ENCODE peak calls at places on chromosome 7, in nine cellular contexts. One of them, this sample, is unnamed.

GRCh38 chr7:25087855-25088254 is 37.2 kb downstream of the CYCS start:
- DNase-seq in tibial artery: no peak
- DNase-seq in PC-3: no peak
- DNase-seq in tibial nerve: no peak
- DNase-seq in ovary: no peak
- DNase-seq in neuronal stem cell: no peak
- DNase-seq in CD4-positive, CD25-positive, alpha-beta regulatory T cell: no peak
- DNase-seq in esophagus squamous epithelium: no peak
- DNase-seq in pancreas: no peak
- DNase-seq in this sample: no peak

GRCh38 chr7:129218514-129219036 is 6.3 kb upstream of the AHCYL2 start:
- DNase-seq in tibial nerve: peak; percentile 95
- DNase-seq in esophagus squamous epithelium: no peak
- DNase-seq in neuronal stem cell: peak; percentile 88
- DNase-seq in pancreas: peak; percentile 70
- DNase-seq in PC-3: peak; percentile 86
- DNase-seq in ovary: peak; percentile 82
- DNase-seq in tibial artery: peak; percentile 87
- DNase-seq in CD4-positive, CD25-positive, alpha-beta regulatory T cell: peak; percentile 70
- DNase-seq in this sample: peak; percentile 38

GRCh38 chr7:95596183-95597135 is at the start of gene PDK4:
- DNase-seq in ovary: peak; percentile 88
- DNase-seq in esophagus squamous epithelium: peak; percentile 20
- DNase-seq in tibial nerve: peak; percentile 99
- DNase-seq in pancreas: peak; percentile 97
- DNase-seq in CD4-positive, CD25-positive, alpha-beta regulatory T cell: no peak
- DNase-seq in tibial artery: peak; percentile 98
- DNase-seq in neuronal stem cell: peak; percentile 27
- DNase-seq in PC-3: peak; percentile 73
- DNase-seq in this sample: peak; percentile 80

GRCh38 chr7:14836006-14836405 is 66.5 kb downstream of the DGKB start:
- DNase-seq in neuronal stem cell: no peak
- DNase-seq in CD4-positive, CD25-positive, alpha-beta regulatory T cell: no peak
- DNase-seq in tibial artery: no peak
- DNase-seq in pancreas: no peak
- DNase-seq in PC-3: no peak
- DNase-seq in esophagus squamous epithelium: no peak
- DNase-seq in ovary: no peak
- DNase-seq in tibial nerve: no peak
- DNase-seq in this sample: no peak

GRCh38 chr7:154928136-154929005 is 74.6 kb downstream of the PAXIP1 start:
- DNase-seq in neuronal stem cell: peak; percentile 45
- DNase-seq in esophagus squamous epithelium: no peak
- DNase-seq in pancreas: peak; percentile 25
- DNase-seq in ovary: peak; percentile 53
- DNase-seq in tibial nerve: peak; percentile 25
- DNase-seq in tibial artery: no peak
- DNase-seq in CD4-positive, CD25-positive, alpha-beta regulatory T cell: peak; percentile 44
- DNase-seq in PC-3: peak; percentile 98
- DNase-seq in this sample: no peak

GRCh38 chr7:25289522-25289921 is 61.2 kb upstream of the NPVF start:
- DNase-seq in PC-3: no peak
- DNase-seq in ovary: no peak
- DNase-seq in CD4-positive, CD25-positive, alpha-beta regulatory T cell: no peak
- DNase-seq in esophagus squamous epithelium: no peak
- DNase-seq in neuronal stem cell: no peak
- DNase-seq in tibial nerve: no peak
- DNase-seq in pancreas: no peak
- DNase-seq in tibial artery: no peak
- DNase-seq in this sample: no peak

GRCh38 chr7:11698273-11698930 is 133.6 kb downstream of the THSD7A start:
- DNase-seq in esophagus squamous epithelium: no peak
- DNase-seq in tibial nerve: no peak
- DNase-seq in tibial artery: no peak
- DNase-seq in neuronal stem cell: no peak
- DNase-seq in ovary: no peak
- DNase-seq in CD4-positive, CD25-positive, alpha-beta regulatory T cell: no peak
- DNase-seq in pancreas: no peak
- DNase-seq in PC-3: no peak
- DNase-seq in this sample: no peak

GRCh38 chr7:130356121-130356759 is 11.6 kb downstream of the CPA5 start:
- DNase-seq in pancreas: no peak
- DNase-seq in PC-3: peak; percentile 97
- DNase-seq in ovary: peak; percentile 41
- DNase-seq in tibial artery: no peak
- DNase-seq in esophagus squamous epithelium: no peak
- DNase-seq in neuronal stem cell: peak; percentile 62
- DNase-seq in tibial nerve: peak; percentile 53
- DNase-seq in CD4-positive, CD25-positive, alpha-beta regulatory T cell: no peak
- DNase-seq in this sample: peak; percentile 91

GRCh38 chr7:151114151-151115090 is 28.1 kb downstream of the AGAP3 start:
- DNase-seq in esophagus squamous epithelium: no peak
- DNase-seq in ovary: no peak
- DNase-seq in tibial artery: no peak
- DNase-seq in tibial nerve: no peak
- DNase-seq in PC-3: peak; percentile 43
- DNase-seq in neuronal stem cell: no peak
- DNase-seq in pancreas: no peak
- DNase-seq in CD4-positive, CD25-positive, alpha-beta regulatory T cell: no peak
- DNase-seq in this sample: no peak

GRCh38 chr7:151116603-151117002 is 30.3 kb downstream of the AGAP3 start:
- DNase-seq in tibial artery: no peak
- DNase-seq in tibial nerve: no peak
- DNase-seq in ovary: no peak
- DNase-seq in pancreas: no peak
- DNase-seq in PC-3: no peak
- DNase-seq in CD4-positive, CD25-positive, alpha-beta regulatory T cell: no peak
- DNase-seq in neuronal stem cell: no peak
- DNase-seq in esophagus squamous epithelium: no peak
- DNase-seq in this sample: no peak

GRCh38 chr7:151115121-151115835 is 29.0 kb downstream of the AGAP3 start:
- DNase-seq in esophagus squamous epithelium: no peak
- DNase-seq in tibial artery: no peak
- DNase-seq in tibial nerve: no peak
- DNase-seq in ovary: no peak
- DNase-seq in neuronal stem cell: no peak
- DNase-seq in CD4-positive, CD25-positive, alpha-beta regulatory T cell: no peak
- DNase-seq in pancreas: no peak
- DNase-seq in PC-3: peak; percentile 23
- DNase-seq in this sample: no peak

GRCh38 chr7:151117041-151117440 is 30.8 kb downstream of the AGAP3 start:
- DNase-seq in pancreas: no peak
- DNase-seq in neuronal stem cell: no peak
- DNase-seq in ovary: no peak
- DNase-seq in tibial artery: no peak
- DNase-seq in tibial nerve: no peak
- DNase-seq in esophagus squamous epithelium: no peak
- DNase-seq in PC-3: no peak
- DNase-seq in CD4-positive, CD25-positive, alpha-beta regulatory T cell: no peak
- DNase-seq in this sample: no peak

GRCh38 chr7:151115836-151116418 is 29.7 kb downstream of the AGAP3 start:
- DNase-seq in PC-3: peak; percentile 73
- DNase-seq in tibial nerve: no peak
- DNase-seq in esophagus squamous epithelium: no peak
- DNase-seq in neuronal stem cell: no peak
- DNase-seq in tibial artery: no peak
- DNase-seq in CD4-positive, CD25-positive, alpha-beta regulatory T cell: no peak
- DNase-seq in pancreas: peak; percentile 57
- DNase-seq in ovary: no peak
- DNase-seq in this sample: no peak
- H3K36me3 ChIP-seq in PC-3: no peaks in the 10 kb centered on the region
- H3K36me3 ChIP-seq in tibial nerve: no peaks in the 10 kb centered on the region
- H3K36me3 ChIP-seq in esophagus squamous epithelium: peaks cover 41% of the 10 kb centered on the region
- H3K36me3 ChIP-seq in neuronal stem cell: peaks cover 30% of the 10 kb centered on the region
- H3K36me3 ChIP-seq in tibial artery: peaks cover 19% of the 10 kb centered on the region
- H3K36me3 ChIP-seq in CD4-positive, CD25-positive, alpha-beta regulatory T cell: no peaks in the 10 kb centered on the region
- H3K36me3 ChIP-seq in pancreas: peaks cover 27% of the 10 kb centered on the region
- H3K36me3 ChIP-seq in ovary: no peaks in the 10 kb centered on the region
- H3K36me3 ChIP-seq in this sample: peaks cover 3% of the 10 kb centered on the region

GRCh38 chr7:123749537-123749857 is 694 bp upstream of the WASL start:
- DNase-seq in neuronal stem cell: no peak
- DNase-seq in CD4-positive, CD25-positive, alpha-beta regulatory T cell: peak; percentile 13
- DNase-seq in tibial artery: no peak
- DNase-seq in PC-3: peak; percentile 70
- DNase-seq in ovary: no peak
- DNase-seq in esophagus squamous epithelium: no peak
- DNase-seq in tibial nerve: peak; percentile 36
- DNase-seq in pancreas: no peak
- DNase-seq in this sample: peak; percentile 44

GRCh38 chr7:123752534-123752933 is 3.7 kb upstream of the WASL start:
- DNase-seq in CD4-positive, CD25-positive, alpha-beta regulatory T cell: no peak
- DNase-seq in neuronal stem cell: no peak
- DNase-seq in pancreas: no peak
- DNase-seq in tibial nerve: no peak
- DNase-seq in tibial artery: no peak
- DNase-seq in PC-3: no peak
- DNase-seq in ovary: no peak
- DNase-seq in esophagus squamous epithelium: no peak
- DNase-seq in this sample: no peak

GRCh38 chr7:123748734-123749536 is at the start of gene WASL:
- DNase-seq in pancreas: peak; percentile 91
- DNase-seq in neuronal stem cell: peak; percentile 93
- DNase-seq in tibial nerve: peak; percentile 87
- DNase-seq in ovary: peak; percentile 96
- DNase-seq in tibial artery: peak; percentile 96
- DNase-seq in PC-3: peak; percentile 89
- DNase-seq in esophagus squamous epithelium: peak; percentile 51
- DNase-seq in CD4-positive, CD25-positive, alpha-beta regulatory T cell: peak; percentile 81
- DNase-seq in this sample: peak; percentile 85

GRCh38 chr7:123751816-123752215 is 3.0 kb upstream of the WASL start:
- DNase-seq in PC-3: no peak
- DNase-seq in neuronal stem cell: no peak
- DNase-seq in tibial artery: no peak
- DNase-seq in esophagus squamous epithelium: no peak
- DNase-seq in ovary: no peak
- DNase-seq in CD4-positive, CD25-positive, alpha-beta regulatory T cell: no peak
- DNase-seq in pancreas: no peak
- DNase-seq in tibial nerve: no peak
- DNase-seq in this sample: no peak

DNA sequence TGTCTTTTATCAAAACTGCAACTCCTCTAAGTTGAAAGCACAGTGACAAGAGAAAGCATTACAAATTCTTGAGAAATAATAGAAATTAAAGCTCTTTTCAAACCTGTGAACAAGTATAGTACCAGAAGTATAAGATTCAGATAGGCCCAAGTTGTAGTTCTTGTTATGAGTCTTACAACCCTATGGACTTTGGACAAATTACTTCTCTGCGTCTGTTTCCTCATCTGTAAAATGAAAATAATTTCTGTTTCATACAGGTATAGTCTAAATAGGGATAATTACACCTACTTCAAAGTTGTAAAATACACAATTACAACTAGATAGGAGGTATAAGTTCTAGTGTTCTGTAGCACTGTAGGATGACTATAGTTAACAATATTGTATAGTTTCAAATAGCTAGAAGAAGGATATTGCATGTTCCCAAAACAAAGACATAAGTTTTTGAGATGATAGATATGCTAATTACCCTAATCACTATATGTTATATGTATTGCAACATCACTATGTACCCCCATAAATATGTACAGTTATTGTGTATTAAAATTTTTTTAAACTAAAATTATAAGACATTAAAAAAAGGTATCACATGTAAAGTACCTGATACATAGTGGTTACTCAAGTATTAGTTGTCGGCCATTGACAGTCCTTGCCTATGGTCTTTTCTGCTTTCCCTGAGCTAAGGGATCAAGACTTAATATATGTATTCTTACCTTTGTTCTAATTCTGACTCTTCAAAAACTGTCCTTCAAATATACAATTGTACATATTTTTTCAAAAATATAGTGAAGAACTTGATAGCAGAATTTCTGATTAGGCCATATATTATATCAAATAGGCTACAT is 1.8 kb upstream of the WASL start:
- DNase-seq in tibial artery: no peak
- DNase-seq in PC-3: no peak
- DNase-seq in pancreas: no peak
- DNase-seq in neuronal stem cell: no peak
- DNase-seq in ovary: no peak
- DNase-seq in tibial nerve: no peak
- DNase-seq in esophagus squamous epithelium: no peak
- DNase-seq in CD4-positive, CD25-positive, alpha-beta regulatory T cell: no peak
- DNase-seq in this sample: no peak
- H3K4me3 ChIP-seq in tibial artery: peak overlapping the region; percentile 98
- H3K4me3 ChIP-seq in PC-3: peak overlapping the region; percentile 98
- H3K4me3 ChIP-seq in pancreas: no peak overlapping the region
- H3K4me3 ChIP-seq in neuronal stem cell: peak overlapping the region; percentile 93
- H3K4me3 ChIP-seq in ovary: peak overlapping the region; percentile 96
- H3K4me3 ChIP-seq in tibial nerve: peak overlapping the region; percentile 96
- H3K4me3 ChIP-seq in esophagus squamous epithelium: peak overlapping the region; percentile 93
- H3K4me3 ChIP-seq in CD4-positive, CD25-positive, alpha-beta regulatory T cell: peak overlapping the region; percentile 26
- H3K4me3 ChIP-seq in this sample: peak overlapping the region; percentile 85

GRCh38 chr7:22647451-22648257 is 79.3 kb upstream of the IL6 start:
- DNase-seq in esophagus squamous epithelium: no peak
- DNase-seq in tibial artery: no peak
- DNase-seq in ovary: no peak
- DNase-seq in PC-3: peak; percentile 53
- DNase-seq in tibial nerve: no peak
- DNase-seq in neuronal stem cell: no peak
- DNase-seq in CD4-positive, CD25-positive, alpha-beta regulatory T cell: no peak
- DNase-seq in pancreas: no peak
- DNase-seq in this sample: no peak

GRCh38 chr7:22645418-22646181 is 81.4 kb upstream of the IL6 start:
- DNase-seq in esophagus squamous epithelium: no peak
- DNase-seq in CD4-positive, CD25-positive, alpha-beta regulatory T cell: no peak
- DNase-seq in ovary: no peak
- DNase-seq in pancreas: no peak
- DNase-seq in tibial artery: no peak
- DNase-seq in PC-3: no peak
- DNase-seq in neuronal stem cell: no peak
- DNase-seq in tibial nerve: no peak
- DNase-seq in this sample: no peak

GRCh38 chr7:22640269-22640668 is 86.7 kb upstream of the IL6 start:
- DNase-seq in tibial artery: no peak
- DNase-seq in CD4-positive, CD25-positive, alpha-beta regulatory T cell: no peak
- DNase-seq in tibial nerve: no peak
- DNase-seq in ovary: no peak
- DNase-seq in pancreas: no peak
- DNase-seq in esophagus squamous epithelium: no peak
- DNase-seq in PC-3: no peak
- DNase-seq in neuronal stem cell: no peak
- DNase-seq in this sample: no peak

GRCh38 chr7:22639400-22639799 is 87.6 kb upstream of the IL6 start:
- DNase-seq in PC-3: no peak
- DNase-seq in pancreas: no peak
- DNase-seq in CD4-positive, CD25-positive, alpha-beta regulatory T cell: no peak
- DNase-seq in tibial artery: no peak
- DNase-seq in neuronal stem cell: no peak
- DNase-seq in esophagus squamous epithelium: no peak
- DNase-seq in tibial nerve: no peak
- DNase-seq in ovary: no peak
- DNase-seq in this sample: peak; percentile 9

DNA sequence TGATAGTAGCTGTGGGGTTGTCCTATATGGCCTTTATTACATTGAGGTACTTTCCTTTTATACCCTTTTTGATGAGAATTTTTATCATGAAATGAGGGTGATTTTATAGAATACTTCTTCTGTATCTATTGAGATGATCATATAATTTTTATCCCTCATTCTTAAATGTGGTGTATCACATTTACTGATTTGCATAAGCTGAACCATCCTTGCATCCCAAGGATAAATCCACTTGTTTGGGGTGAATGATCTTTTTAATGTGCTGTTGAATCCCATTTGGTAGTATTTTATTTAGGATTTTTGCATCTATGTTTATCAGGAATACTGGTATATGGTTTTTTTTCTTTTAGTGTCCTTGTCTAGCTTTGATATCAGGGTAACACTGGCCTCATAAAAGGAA is 84.5 kb upstream of the IL6 start:
- DNase-seq in pancreas: no peak
- DNase-seq in neuronal stem cell: no peak
- DNase-seq in PC-3: no peak
- DNase-seq in ovary: no peak
- DNase-seq in esophagus squamous epithelium: no peak
- DNase-seq in tibial nerve: no peak
- DNase-seq in CD4-positive, CD25-positive, alpha-beta regulatory T cell: no peak
- DNase-seq in tibial artery: no peak
- DNase-seq in this sample: no peak
- H3K9me3 ChIP-seq in pancreas: no peaks in the 10 kb centered on the region
- H3K9me3 ChIP-seq in neuronal stem cell: peaks cover 9% of the 10 kb centered on the region
- H3K9me3 ChIP-seq in PC-3: peaks cover 19% of the 10 kb centered on the region
- H3K9me3 ChIP-seq in ovary: no peaks in the 10 kb centered on the region
- H3K9me3 ChIP-seq in esophagus squamous epithelium: no peaks in the 10 kb centered on the region
- H3K9me3 ChIP-seq in tibial nerve: peaks cover 35% of the 10 kb centered on the region
- H3K9me3 ChIP-seq in CD4-positive, CD25-positive, alpha-beta regulatory T cell: peaks cover 17% of the 10 kb centered on the region
- H3K9me3 ChIP-seq in tibial artery: peaks cover 36% of the 10 kb centered on the region
- H3K9me3 ChIP-seq in this sample: peaks cover 50% of the 10 kb centered on the region

GRCh38 chr7:74516214-74516613 is 62.5 kb downstream of the GTF2IRD1 start:
- DNase-seq in PC-3: no peak
- DNase-seq in CD4-positive, CD25-positive, alpha-beta regulatory T cell: no peak
- DNase-seq in tibial artery: no peak
- DNase-seq in tibial nerve: no peak
- DNase-seq in esophagus squamous epithelium: no peak
- DNase-seq in pancreas: no peak
- DNase-seq in ovary: no peak
- DNase-seq in neuronal stem cell: no peak
- DNase-seq in this sample: no peak

GRCh38 chr7:74511360-74511759 is 57.7 kb downstream of the GTF2IRD1 start:
- DNase-seq in CD4-positive, CD25-positive, alpha-beta regulatory T cell: no peak
- DNase-seq in tibial artery: no peak
- DNase-seq in PC-3: no peak
- DNase-seq in ovary: no peak
- DNase-seq in pancreas: no peak
- DNase-seq in esophagus squamous epithelium: no peak
- DNase-seq in tibial nerve: peak; percentile 17
- DNase-seq in neuronal stem cell: no peak
- DNase-seq in this sample: no peak

GRCh38 chr7:74512762-74513161 is 59.1 kb downstream of the GTF2IRD1 start:
- DNase-seq in esophagus squamous epithelium: no peak
- DNase-seq in ovary: no peak
- DNase-seq in tibial nerve: no peak
- DNase-seq in tibial artery: no peak
- DNase-seq in PC-3: no peak
- DNase-seq in neuronal stem cell: no peak
- DNase-seq in CD4-positive, CD25-positive, alpha-beta regulatory T cell: no peak
- DNase-seq in pancreas: no peak
- DNase-seq in this sample: no peak

GRCh38 chr7:74515276-74515675 is 61.6 kb downstream of the GTF2IRD1 start:
- DNase-seq in tibial nerve: no peak
- DNase-seq in ovary: no peak
- DNase-seq in pancreas: no peak
- DNase-seq in tibial artery: no peak
- DNase-seq in esophagus squamous epithelium: no peak
- DNase-seq in PC-3: no peak
- DNase-seq in CD4-positive, CD25-positive, alpha-beta regulatory T cell: no peak
- DNase-seq in neuronal stem cell: no peak
- DNase-seq in this sample: no peak

DNA sequence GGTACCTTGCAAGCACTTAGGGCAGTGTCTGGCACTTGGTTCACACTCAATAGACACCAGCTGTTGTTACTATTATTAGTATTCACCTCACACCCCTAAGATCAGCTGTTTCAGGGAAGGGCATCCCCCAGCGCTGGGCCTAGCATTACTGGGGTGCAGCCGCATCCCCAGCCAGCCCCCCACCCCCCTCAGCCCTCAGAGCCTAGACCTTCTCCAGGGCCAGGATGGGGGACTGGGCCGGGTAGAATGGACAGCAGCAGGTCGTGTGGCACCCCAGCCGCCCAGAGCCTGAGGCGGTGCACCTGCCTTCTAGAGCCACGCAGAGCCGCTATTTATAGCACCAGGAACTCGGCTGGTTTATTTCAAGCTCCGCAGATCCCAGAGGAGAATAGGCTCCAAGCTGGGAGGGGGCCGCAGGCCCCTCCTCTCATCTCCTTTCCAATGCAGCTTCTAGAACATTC is 60.5 kb downstream of the GTF2IRD1 start:
- DNase-seq in CD4-positive, CD25-positive, alpha-beta regulatory T cell: no peak
- DNase-seq in tibial artery: no peak
- DNase-seq in esophagus squamous epithelium: no peak
- DNase-seq in PC-3: no peak
- DNase-seq in pancreas: no peak
- DNase-seq in ovary: no peak
- DNase-seq in tibial nerve: no peak
- DNase-seq in neuronal stem cell: no peak
- DNase-seq in this sample: no peak
- H3K36me3 ChIP-seq in CD4-positive, CD25-positive, alpha-beta regulatory T cell: no peaks in the 10 kb centered on the region
- H3K36me3 ChIP-seq in tibial artery: no peaks in the 10 kb centered on the region
- H3K36me3 ChIP-seq in esophagus squamous epithelium: peaks cover 100% of the 10 kb centered on the region
- H3K36me3 ChIP-seq in PC-3: no peaks in the 10 kb centered on the region
- H3K36me3 ChIP-seq in pancreas: peaks cover 18% of the 10 kb centered on the region
- H3K36me3 ChIP-seq in ovary: no peaks in the 10 kb centered on the region
- H3K36me3 ChIP-seq in tibial nerve: no peaks in the 10 kb centered on the region
- H3K36me3 ChIP-seq in neuronal stem cell: peaks cover 37% of the 10 kb centered on the region
- H3K36me3 ChIP-seq in this sample: peaks cover 8% of the 10 kb centered on the region